ENCODE peak calls at places on chromosomes 6 and 20, in eight cellular contexts. M is astrocyte of the spinal cord; E is central memory CD4-positive, alpha-beta T cell; V is activated naive CD4-positive, alpha-beta T cell; D is HTR-8/SVneo; R is pancreas; Z is fibroblast of mammary gland; Y is AG10803. U is an unnamed sample.

GRCh38 chr6:30880563-30881252 is 3.6 kb upstream of the DDR1 start:
- DNase-seq in M (no peak), E (no peak), V (no peak), D (no peak), R (no peak), Z (no peak), Y (no peak), U (peak)

GRCh38 chr6:125904871-125905270 is 51.7 kb upstream of the HINT3 start:
- DNase-seq in M (peak), E (peak), V (no peak), D (no peak), R (no peak), Z (peak), Y (peak), U (no peak)

GRCh38 chr6:122048570-122048969 is 350.9 kb upstream of the HSF2 start:
- DNase-seq in M (no peak), E (no peak), V (no peak), D (no peak), R (no peak), Z (peak), Y (no peak), U (no peak)

GRCh38 chr20:8798505-8798904 is 270.4 kb upstream of the PLCB4 start:
- DNase-seq in M (peak), E (no peak), V (no peak), D (no peak), R (no peak), Z (peak), Y (peak), U (no peak)

GRCh38 chr6:22583927-22584326 is 14.6 kb downstream of the HDGFL1 start:
- DNase-seq in M (no peak), E (no peak), V (no peak), D (no peak), R (no peak), Z (peak), Y (no peak), U (no peak)

GRCh38 chr20:20022498-20022897 is 5.3 kb downstream of the NAA20 start:
- DNase-seq in M (no peak), E (no peak), V (no peak), D (no peak), R (no peak), Z (no peak), Y (no peak), U (no peak)

GRCh38 chr6:53829698-53830221 is 35.0 kb downstream of the LRRC1 start:
- DNase-seq in M (no peak), E (no peak), V (no peak), D (no peak), R (no peak), Z (no peak), Y (no peak), U (no peak)

GRCh38 chr6:32190054-32190945 is at the start of gene PBX2:
- DNase-seq in M (peak), E (peak), V (peak), D (peak), R (peak), Z (peak), Y (peak), U (peak)

GRCh38 chr6:63897952-63898351 is 262.4 kb downstream of the PHF3 start:
- DNase-seq in M (no peak), E (no peak), V (no peak), D (no peak), R (no peak), Z (peak), Y (peak), U (no peak)

GRCh38 chr20:1673424-1673823 is 15.8 kb upstream of the SIRPG start:
- DNase-seq in M (no peak), E (no peak), V (no peak), D (no peak), R (no peak), Z (no peak), Y (no peak), U (no peak)

GRCh38 chr6:4506221-4506620 is 270.0 kb upstream of the CDYL start:
- DNase-seq in M (no peak), E (no peak), V (no peak), D (no peak), R (no peak), Z (no peak), Y (no peak), U (no peak)

GRCh38 chr6:67331304-67331703 is 1303.8 kb upstream of the ADGRB3 start:
- DNase-seq in M (no peak), E (no peak), V (no peak), D (no peak), R (no peak), Z (no peak), Y (no peak), U (no peak)

GRCh38 chr20:58480455-58481356 is 34.5 kb downstream of the APCDD1L start:
- DNase-seq in M (no peak), E (no peak), V (no peak), D (no peak), R (no peak), Z (no peak), Y (no peak), U (no peak)

GRCh38 chr6:130152908-130153510 is 69.7 kb downstream of the SAMD3 start:
- DNase-seq in M (no peak), E (no peak), V (no peak), D (no peak), R (no peak), Z (no peak), Y (no peak), U (no peak)

GRCh38 chr6:22343864-22344263 is 47.0 kb upstream of the PRL start:
- DNase-seq in M (no peak), E (no peak), V (no peak), D (no peak), R (no peak), Z (no peak), Y (no peak), U (no peak)

GRCh38 chr6:166625356-166625755 is 1.7 kb downstream of the RPS6KA2 start:
- DNase-seq in M (peak), E (no peak), V (no peak), D (no peak), R (no peak), Z (peak), Y (peak), U (no peak)

GRCh38 chr6:9361749-9362148 is 926.4 kb upstream of the SLC35B3 start:
- DNase-seq in M (no peak), E (no peak), V (no peak), D (no peak), R (no peak), Z (no peak), Y (no peak), U (no peak)

GRCh38 chr20:50595988-50596693 is 86.0 kb downstream of the PTPN1 start:
- DNase-seq in M (no peak), E (no peak), V (no peak), D (peak), R (no peak), Z (no peak), Y (no peak), U (no peak)

GRCh38 chr20:36663026-36663425 is 17.0 kb upstream of the SLA2 start:
- DNase-seq in M (no peak), E (no peak), V (no peak), D (no peak), R (no peak), Z (no peak), Y (no peak), U (no peak)